ENCODE peak calls at places on chromosomes 4 and X, in six cellular contexts. K is cardiac muscle cell, G is B cell, Z is MCF 10A, N is pancreas, X is foreskin fibroblast. J is an unnamed sample.

GRCh38 chrX:125757794-125758564 is 408.1 kb downstream of the DCAF12L2 start:
- DNase-seq in G (no peak), K (no peak), X (no peak), N (no peak), Z (peak; percentile 9), J (no peak)

GRCh38 chr4:3571921-3572320 is 39.7 kb upstream of the LRPAP1 start:
- DNase-seq in N (no peak), X (no peak), Z (no peak), K (no peak), G (no peak), J (no peak)

GRCh38 chr4:22427676-22428075 is 88.2 kb downstream of the ADGRA3 start:
- DNase-seq in G (no peak), N (no peak), X (no peak), K (no peak), Z (no peak), J (no peak)

GRCh38 chrX:152601848-152602616 is 35.7 kb upstream of the GABRQ start:
- DNase-seq in N (no peak), G (no peak), X (no peak), K (no peak), Z (peak; percentile 13), J (no peak)

GRCh38 chr4:128787509-128788311 is 21.8 kb upstream of the JADE1 start:
- DNase-seq in X (no peak), G (no peak), N (no peak), Z (no peak), K (peak; percentile 43), J (no peak)

GRCh38 chr4:11623726-11624037 is 195.0 kb upstream of the HS3ST1 start:
- DNase-seq in Z (peak; percentile 47), G (peak; percentile 24), K (peak; percentile 41), N (no peak), X (no peak), J (no peak)

GRCh38 chr4:16238304-16238703 is 12.0 kb upstream of the TAPT1 start:
- DNase-seq in X (no peak), Z (no peak), K (no peak), G (no peak), N (no peak), J (no peak)

GRCh38 chr4:77821775-77822174 is 2.6 kb upstream of the CNOT6L start:
- DNase-seq in K (no peak), Z (no peak), X (no peak), N (no peak), G (peak; percentile 57), J (peak; percentile 37)

GRCh38 chr4:165293061-165293460 is 34.4 kb upstream of the MSMO1 start:
- DNase-seq in Z (no peak), G (no peak), K (no peak), X (no peak), N (no peak), J (no peak)

GRCh38 chr4:65724973-65725372 is 54.7 kb upstream of the EPHA5 start:
- DNase-seq in Z (no peak), K (no peak), N (no peak), X (no peak), G (no peak), J (no peak)

GRCh38 chrX:22542641-22543040 is 269.9 kb downstream of the CBLL2 start:
- DNase-seq in X (no peak), K (no peak), N (no peak), Z (no peak), G (no peak), J (no peak)

GRCh38 chrX:91389026-91389425 is 45.6 kb upstream of the PABPC5 start:
- DNase-seq in X (no peak), G (no peak), Z (no peak), K (no peak), N (no peak), J (no peak)

GRCh38 chr4:88441696-88442095 is 15.2 kb upstream of the HERC5 start:
- DNase-seq in X (no peak), Z (no peak), K (no peak), G (no peak), N (no peak), J (no peak)

GRCh38 chr4:106875340-106875739 is 160.8 kb downstream of the DKK2 start:
- DNase-seq in K (no peak), Z (no peak), N (peak; percentile 19), G (no peak), X (no peak), J (no peak)

GRCh38 chr4:23706972-23707676 is 182.7 kb downstream of the PPARGC1A start:
- DNase-seq in N (no peak), Z (no peak), K (no peak), G (no peak), X (no peak), J (no peak)

GRCh38 chr4:96974295-96974694 is 1134.4 kb downstream of the PDHA2 start:
- DNase-seq in Z (no peak), N (no peak), X (no peak), K (no peak), G (no peak), J (no peak)

GRCh38 chr4:26217429-26217828 is 103.4 kb upstream of the RBPJ start:
- DNase-seq in N (no peak), G (no peak), Z (no peak), K (no peak), X (no peak), J (no peak)

GRCh38 chr4:6011686-6012085 is 6.5 kb downstream of the C4orf50 start:
- DNase-seq in X (no peak), G (no peak), K (no peak), Z (peak; percentile 27), N (peak; percentile 87), J (no peak)

GRCh38 chr4:145808021-145808650 is 128.2 kb downstream of the C4orf51 start:
- DNase-seq in K (peak; percentile 89), X (peak; percentile 84), G (no peak), Z (peak; percentile 97), N (no peak), J (no peak)

GRCh38 chr4:151908734-151909497 is 148.1 kb upstream of the GATB start:
- DNase-seq in Z (no peak), K (no peak), X (no peak), N (no peak), G (no peak), J (no peak)

GRCh38 chr4:148634476-148634875 is 192.3 kb upstream of the NR3C2 start:
- DNase-seq in N (no peak), Z (peak; percentile 75), G (no peak), K (no peak), X (no peak), J (no peak)

GRCh38 chrX:40147399-40148188 is 49.8 kb upstream of the BCOR start:
- DNase-seq in Z (no peak), X (no peak), K (no peak), N (peak; percentile 76), G (no peak), J (no peak)

GRCh38 chr4:88584471-88584900 is 7.8 kb upstream of the HERC3 start:
- DNase-seq in K (no peak), N (no peak), Z (no peak), X (no peak), G (no peak), J (no peak)

GRCh38 chr4:67286724-67287123 is 258.6 kb downstream of the CENPC start:
- DNase-seq in Z (no peak), X (no peak), G (no peak), K (no peak), N (peak; percentile 43), J (no peak)

GRCh38 chr4:67292649-67293048 is 252.7 kb downstream of the CENPC start:
- DNase-seq in N (no peak), G (no peak), K (peak; percentile 28), X (no peak), Z (no peak), J (no peak)

GRCh38 chr4:67292045-67292444 is 253.3 kb downstream of the CENPC start:
- DNase-seq in G (no peak), Z (peak; percentile 5), N (no peak), X (no peak), K (peak; percentile 3), J (no peak)

GRCh38 chr4:67291639-67292038 is 253.7 kb downstream of the CENPC start:
- DNase-seq in Z (no peak), N (no peak), X (no peak), G (no peak), K (no peak), J (no peak)

GRCh38 chr4:67288964-67289363 is 256.3 kb downstream of the CENPC start:
- DNase-seq in N (no peak), G (no peak), X (no peak), Z (peak; percentile 51), K (peak; percentile 15), J (no peak)
- TF ChIP-seq CTCF in N (no peak), G (no peak), X (no peak), Z (peak; percentile 21), K (peak; percentile 27), J (no peak)

GRCh38 chr4:155832664-155833063 is 33.4 kb downstream of the ASIC5 start:
- DNase-seq in G (no peak), N (no peak), Z (no peak), K (no peak), X (no peak), J (no peak)
- TF ChIP-seq CTCF in G (no peak), N (no peak), Z (no peak), K (no peak), X (no peak), J (no peak)

DNA sequence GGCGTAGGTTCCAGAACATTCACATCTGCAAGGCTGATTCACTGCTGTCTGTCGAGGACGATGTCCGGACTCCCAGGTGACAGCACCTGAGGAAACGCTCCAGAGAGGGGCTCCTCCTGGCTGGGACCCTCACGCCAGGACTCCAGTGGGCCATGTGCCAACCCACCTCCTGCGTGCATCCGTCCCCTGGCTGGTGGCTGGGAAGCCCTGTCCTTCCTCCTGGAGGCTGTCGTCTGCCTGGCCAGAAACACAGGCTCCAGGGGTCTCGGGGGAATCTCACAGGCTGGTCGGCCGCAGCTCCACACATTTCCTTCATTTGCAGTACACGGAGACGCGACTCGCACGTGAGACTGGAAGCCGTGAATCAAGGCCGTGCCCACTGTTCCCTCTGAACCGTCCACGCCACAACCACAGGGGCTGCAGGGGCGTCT is 38.5 kb upstream of the MXD4 start:
- DNase-seq in X (no peak), K (no peak), Z (no peak), N (peak; percentile 46), G (no peak), J (no peak)
- TF ChIP-seq CTCF in X (no peak), K (no peak), Z (no peak), N (no peak), G (no peak), J (no peak)

GRCh38 chr4:153940916-153941315 is 152.0 kb upstream of the SFRP2 start:
- DNase-seq in N (no peak), X (no peak), Z (no peak), K (no peak), G (no peak), J (no peak)
- TF ChIP-seq CTCF in N (no peak), X (no peak), Z (no peak), K (no peak), G (no peak), J (no peak)

DNA sequence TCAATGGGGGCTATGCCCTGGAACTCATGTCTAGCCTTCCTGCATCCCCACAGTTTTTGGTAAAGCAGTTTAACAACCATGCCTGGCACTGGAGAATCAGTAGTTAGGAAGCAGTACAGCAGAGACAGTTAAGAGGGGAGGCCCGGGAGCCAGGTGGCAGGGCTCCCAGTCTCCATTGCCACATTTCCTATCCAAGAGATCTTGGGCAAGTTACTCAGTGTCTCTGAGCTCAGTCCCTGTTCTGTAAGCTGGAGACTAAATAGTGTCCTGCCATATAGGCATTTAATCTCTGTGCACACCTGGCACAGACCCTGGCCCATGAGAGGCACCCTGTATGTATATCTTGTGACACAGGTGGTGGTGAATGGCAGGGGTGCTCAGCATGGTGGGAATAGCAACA is 156.1 kb upstream of the EOLA2 start:
- DNase-seq in X (no peak), N (no peak), K (no peak), Z (no peak), G (no peak), J (no peak)
- TF ChIP-seq CTCF in X (no peak), N (no peak), K (no peak), Z (no peak), G (no peak), J (no peak)

J was measured in natural killer cell.